ENCODE peak calls at places on chromosomes 13 and 19, in six cellular contexts. X is mesendoderm, P is IMR-90, R is H9, K is neuronal stem cell, S is mesenchymal stem cell. G is an unnamed sample.

GRCh38 chr13:31773538-31773937 is 34.2 kb downstream of the RXFP2 start:
- DNase-seq in X (no peak), P (peak), R (no peak), K (no peak), S (no peak), G (no peak)

GRCh38 chr19:45591004-45591637 is 6.5 kb upstream of the OPA3 start:
- DNase-seq in X (peak), P (peak), R (peak), K (no peak), S (no peak), G (no peak)

GRCh38 chr13:75889427-75889826 is 253.3 kb downstream of the LMO7 start:
- DNase-seq in X (peak), P (no peak), R (no peak), K (no peak), S (no peak), G (peak)

GRCh38 chr19:11887618-11888531 is at the start of gene ZNF69:
- DNase-seq in X (peak), P (peak), R (peak), K (peak), S (peak), G (peak)

GRCh38 chr19:14979136-14979497 is 547 bp downstream of the SLC1A6 start:
- DNase-seq in X (peak), P (no peak), R (peak), K (peak), S (no peak), G (no peak)

GRCh38 chr19:50759886-50760285 is 10.4 kb upstream of the GPR32 start:
- DNase-seq in X (peak), P (peak), R (no peak), K (no peak), S (no peak), G (no peak)

GRCh38 chr19:13797870-13798269 is 2.6 kb downstream of the ZSWIM4 start:
- DNase-seq in X (no peak), P (peak), R (no peak), K (no peak), S (no peak), G (no peak)

GRCh38 chr13:91406619-91407018 is 8.2 kb downstream of the GPC5 start:
- DNase-seq in X (peak), P (peak), R (peak), K (peak), S (peak), G (peak)

GRCh38 chr19:27718262-27718661 is 1494.7 kb downstream of the UQCRFS1 start:
- DNase-seq in X (no peak), P (no peak), R (no peak), K (no peak), S (no peak), G (no peak)
- H2BK15ac ChIP-seq in X (no peak), P (no peak), R (no peak), K (no peak), S (no peak), G (no peak)

GRCh38 chr13:46602531-46602930 is 49.6 kb downstream of the LRCH1 start:
- DNase-seq in X (no peak), P (no peak), R (no peak), K (no peak), S (no peak), G (no peak)

GRCh38 chr13:46598820-46599180 is 45.8 kb downstream of the LRCH1 start:
- DNase-seq in X (no peak), P (no peak), R (no peak), K (no peak), S (no peak), G (no peak)

GRCh38 chr13:46598140-46598819 is 45.3 kb downstream of the LRCH1 start:
- DNase-seq in X (no peak), P (no peak), R (no peak), K (no peak), S (no peak), G (no peak)

GRCh38 chr13:46603165-46603603 is 50.2 kb downstream of the LRCH1 start:
- DNase-seq in X (peak), P (no peak), R (no peak), K (no peak), S (no peak), G (no peak)

GRCh38 chr13:46600943-46601311 is 48.0 kb downstream of the LRCH1 start:
- DNase-seq in X (no peak), P (no peak), R (no peak), K (no peak), S (no peak), G (no peak)
- H2BK15ac ChIP-seq in X (no peak), P (no peak), R (no peak), K (no peak), S (no peak), G (no peak)

DNA sequence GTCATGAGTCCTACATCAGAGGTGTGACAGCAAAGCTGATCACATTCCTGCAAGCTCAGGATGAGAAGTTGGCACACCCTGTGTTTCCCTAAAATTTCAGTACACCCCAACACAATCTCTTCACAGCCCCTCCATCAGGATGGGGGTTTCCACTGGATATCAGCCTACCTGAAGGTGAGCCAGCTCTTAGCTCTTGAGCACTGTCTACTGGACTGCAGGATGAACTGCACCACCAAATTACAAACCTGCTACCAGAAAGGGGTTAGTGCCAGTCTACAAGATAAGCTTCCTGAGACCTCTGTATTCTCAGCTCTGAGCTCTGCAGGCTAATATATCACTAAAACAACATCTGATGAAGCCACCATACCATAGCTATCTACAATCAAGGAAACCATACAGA is 1616.2 kb upstream of the SPRY2 start:
- DNase-seq in X (peak), P (no peak), R (peak), K (no peak), S (no peak), G (no peak)
- H2BK15ac ChIP-seq in X (no peak), P (no peak), R (no peak), K (no peak), S (no peak), G (no peak)

DNA sequence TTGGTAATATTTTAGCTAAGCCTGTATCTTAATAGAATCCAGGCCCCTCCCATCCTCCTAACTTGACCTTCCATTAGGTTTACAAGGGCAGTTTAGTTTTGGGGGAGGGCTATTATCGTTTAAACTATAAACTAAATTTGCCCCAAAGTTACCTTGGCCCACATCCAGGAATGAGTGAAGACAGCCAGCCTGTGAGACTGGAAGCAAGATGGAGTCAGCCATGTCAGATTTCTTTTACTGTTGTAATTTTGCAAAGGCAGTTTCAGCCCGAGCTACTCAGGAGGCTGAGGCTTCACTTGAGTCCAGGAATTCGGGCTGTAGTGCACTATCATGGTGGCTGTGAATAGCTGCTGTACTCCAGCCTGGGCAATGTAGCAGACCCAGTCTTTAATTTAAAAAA is 18.0 kb upstream of the RCBTB1 start:
- DNase-seq in X (no peak), P (no peak), R (no peak), K (no peak), S (no peak), G (no peak)
- H2BK15ac ChIP-seq in X (no peak), P (no peak), R (no peak), K (no peak), S (no peak), G (no peak)

GRCh38 chr13:66214467-66214866 is 1015.7 kb downstream of the PCDH9 start:
- DNase-seq in X (no peak), P (no peak), R (no peak), K (no peak), S (no peak), G (no peak)

GRCh38 chr13:66207610-66208009 is 1022.5 kb downstream of the PCDH9 start:
- DNase-seq in X (no peak), P (no peak), R (no peak), K (no peak), S (no peak), G (no peak)

GRCh38 chr13:66212511-66212910 is 1017.6 kb downstream of the PCDH9 start:
- DNase-seq in X (no peak), P (no peak), R (no peak), K (no peak), S (no peak), G (no peak)

GRCh38 chr13:66208589-66208988 is 1021.5 kb downstream of the PCDH9 start:
- DNase-seq in X (no peak), P (no peak), R (no peak), K (no peak), S (no peak), G (no peak)

GRCh38 chr13:66210677-66211076 is 1019.5 kb downstream of the PCDH9 start:
- DNase-seq in X (no peak), P (peak), R (no peak), K (no peak), S (peak), G (no peak)
- H2BK15ac ChIP-seq in X (no peak), P (peak), R (no peak), K (no peak), S (no peak), G (no peak)

GRCh38 chr19:36646746-36647145 is 19.9 kb downstream of the ZNF461 start:
- DNase-seq in X (no peak), P (no peak), R (no peak), K (no peak), S (no peak), G (no peak)
- H2BK15ac ChIP-seq in X (no peak), P (no peak), R (no peak), K (no peak), S (no peak), G (no peak)

DNA sequence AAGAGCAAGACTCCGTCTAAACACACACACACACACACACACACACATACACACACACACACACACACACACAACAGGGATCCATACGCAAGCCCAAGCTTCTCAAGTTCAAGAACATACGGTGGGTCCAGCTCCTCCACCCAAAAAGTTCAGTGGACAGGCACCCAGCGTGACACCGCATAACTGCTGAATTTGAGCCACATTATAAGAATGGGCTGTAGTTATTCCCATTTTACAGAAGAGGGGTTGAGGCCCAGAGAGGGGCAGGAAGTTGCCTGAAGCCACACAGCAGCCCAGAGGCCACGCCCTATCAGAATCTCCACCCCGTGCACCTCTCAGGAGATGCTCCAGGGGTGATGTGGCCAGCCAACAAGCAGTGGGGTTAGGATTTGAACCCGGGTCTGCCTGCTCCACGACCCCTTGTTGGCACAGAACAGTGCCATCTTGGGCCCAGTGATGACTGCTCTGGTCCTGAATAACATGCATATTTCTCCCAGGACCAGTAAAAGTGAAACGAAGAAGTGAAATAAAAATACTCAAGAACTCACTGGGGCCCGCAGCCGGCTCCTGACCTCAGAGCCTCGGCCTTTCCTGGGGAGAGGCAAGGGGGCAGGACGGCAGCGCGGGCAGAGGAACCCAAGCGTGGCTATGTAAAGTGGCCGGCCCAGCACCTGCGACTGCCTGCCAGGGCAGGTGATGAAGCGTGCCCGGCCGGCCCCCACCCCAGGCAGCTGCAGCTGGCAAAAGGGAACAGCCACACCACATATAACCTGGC is 61.9 kb downstream of the AP1M1 start:
- DNase-seq in X (no peak), P (no peak), R (no peak), K (no peak), S (no peak), G (no peak)
- H2BK15ac ChIP-seq in X (no peak), P (no peak), R (no peak), K (no peak), S (no peak), G (no peak)

GRCh38 chr13:85277753-85278152 is 521.5 kb downstream of the SLITRK6 start:
- DNase-seq in X (peak), P (peak), R (no peak), K (no peak), S (no peak), G (no peak)
- H2BK15ac ChIP-seq in X (no peak), P (no peak), R (no peak), K (no peak), S (no peak), G (no peak)